ENCODE peak calls at places on chromosomes 5 and 9, in five cellular contexts. One of them, this sample, is unnamed.

GRCh38 chr5:134493461-134494055 is 31.9 kb upstream of the JADE2 start:
- DNase-seq in NAMALWA: no peak
- DNase-seq in NCI-H2081: no peak
- DNase-seq in hippocampal formation: no peak
- DNase-seq in activated CD4-positive, alpha-beta memory T cell treated with anti-CD3 and anti-CD28 coated beads for 36 hours: no peak
- DNase-seq in this sample: no peak

GRCh38 chr9:128159784-128160602 is at the start of gene BBLN:
- DNase-seq in NCI-H2081: peak; percentile 89
- DNase-seq in hippocampal formation: peak; percentile 96
- DNase-seq in activated CD4-positive, alpha-beta memory T cell treated with anti-CD3 and anti-CD28 coated beads for 36 hours: peak; percentile 97
- DNase-seq in NAMALWA: peak; percentile 89
- DNase-seq in this sample: peak; percentile 55

GRCh38 chr5:1001406-1002270 is 7.0 kb upstream of the NKD2 start:
- DNase-seq in hippocampal formation: no peak
- DNase-seq in NCI-H2081: no peak
- DNase-seq in activated CD4-positive, alpha-beta memory T cell treated with anti-CD3 and anti-CD28 coated beads for 36 hours: peak; percentile 7
- DNase-seq in NAMALWA: no peak
- DNase-seq in this sample: no peak

GRCh38 chr5:135243194-135244191 is 155.5 kb downstream of the MACROH2A1 start:
- DNase-seq in hippocampal formation: no peak
- DNase-seq in NCI-H2081: no peak
- DNase-seq in activated CD4-positive, alpha-beta memory T cell treated with anti-CD3 and anti-CD28 coated beads for 36 hours: no peak
- DNase-seq in NAMALWA: no peak
- DNase-seq in this sample: no peak

GRCh38 chr9:136426787-136427186 is 12.9 kb downstream of the INPP5E start:
- DNase-seq in NAMALWA: no peak
- DNase-seq in activated CD4-positive, alpha-beta memory T cell treated with anti-CD3 and anti-CD28 coated beads for 36 hours: no peak
- DNase-seq in NCI-H2081: no peak
- DNase-seq in hippocampal formation: no peak
- DNase-seq in this sample: no peak

GRCh38 chr9:104826911-104827310 is 63.0 kb downstream of the NIPSNAP3B start:
- DNase-seq in NCI-H2081: no peak
- DNase-seq in NAMALWA: no peak
- DNase-seq in activated CD4-positive, alpha-beta memory T cell treated with anti-CD3 and anti-CD28 coated beads for 36 hours: no peak
- DNase-seq in hippocampal formation: no peak
- DNase-seq in this sample: no peak

GRCh38 chr5:234450-234849 is 16.3 kb downstream of the SDHA start:
- DNase-seq in activated CD4-positive, alpha-beta memory T cell treated with anti-CD3 and anti-CD28 coated beads for 36 hours: no peak
- DNase-seq in hippocampal formation: no peak
- DNase-seq in NAMALWA: no peak
- DNase-seq in NCI-H2081: no peak
- DNase-seq in this sample: no peak

GRCh38 chr9:121650220-121651013 is 1.0 kb upstream of the DAB2IP start:
- DNase-seq in NCI-H2081: peak; percentile 55
- DNase-seq in activated CD4-positive, alpha-beta memory T cell treated with anti-CD3 and anti-CD28 coated beads for 36 hours: peak; percentile 41
- DNase-seq in NAMALWA: peak; percentile 41
- DNase-seq in hippocampal formation: no peak
- DNase-seq in this sample: peak; percentile 33

GRCh38 chr9:124760719-124761118 is 10.4 kb downstream of the NR6A1 start:
- DNase-seq in hippocampal formation: no peak
- DNase-seq in NCI-H2081: no peak
- DNase-seq in activated CD4-positive, alpha-beta memory T cell treated with anti-CD3 and anti-CD28 coated beads for 36 hours: no peak
- DNase-seq in NAMALWA: no peak
- DNase-seq in this sample: no peak

GRCh38 chr5:173629628-173630027 is 13.2 kb upstream of the BOD1 start:
- DNase-seq in activated CD4-positive, alpha-beta memory T cell treated with anti-CD3 and anti-CD28 coated beads for 36 hours: peak; percentile 30
- DNase-seq in NAMALWA: peak; percentile 55
- DNase-seq in NCI-H2081: no peak
- DNase-seq in hippocampal formation: no peak
- DNase-seq in this sample: no peak

GRCh38 chr5:137203011-137203632 is 296.0 kb downstream of the SPOCK1 start:
- DNase-seq in hippocampal formation: no peak
- DNase-seq in NCI-H2081: no peak
- DNase-seq in activated CD4-positive, alpha-beta memory T cell treated with anti-CD3 and anti-CD28 coated beads for 36 hours: no peak
- DNase-seq in NAMALWA: no peak
- DNase-seq in this sample: no peak

GRCh38 chr5:14996997-14997396 is 125.4 kb upstream of the ANKH start:
- DNase-seq in NCI-H2081: no peak
- DNase-seq in activated CD4-positive, alpha-beta memory T cell treated with anti-CD3 and anti-CD28 coated beads for 36 hours: no peak
- DNase-seq in NAMALWA: peak; percentile 61
- DNase-seq in hippocampal formation: no peak
- DNase-seq in this sample: no peak

GRCh38 chr9:100352201-100352726 is 478 bp downstream of the TEX10 start:
- DNase-seq in hippocampal formation: peak; percentile 31
- DNase-seq in activated CD4-positive, alpha-beta memory T cell treated with anti-CD3 and anti-CD28 coated beads for 36 hours: peak; percentile 40
- DNase-seq in NAMALWA: peak; percentile 51
- DNase-seq in NCI-H2081: no peak
- DNase-seq in this sample: peak; percentile 1

GRCh38 chr5:150106669-150107068 is 20.3 kb upstream of the CSF1R start:
- DNase-seq in activated CD4-positive, alpha-beta memory T cell treated with anti-CD3 and anti-CD28 coated beads for 36 hours: no peak
- DNase-seq in hippocampal formation: no peak
- DNase-seq in NAMALWA: no peak
- DNase-seq in NCI-H2081: peak; percentile 35
- DNase-seq in this sample: no peak

GRCh38 chr5:137627293-137627692 is 108.6 kb downstream of the KLHL3 start:
- DNase-seq in NCI-H2081: peak; percentile 63
- DNase-seq in activated CD4-positive, alpha-beta memory T cell treated with anti-CD3 and anti-CD28 coated beads for 36 hours: no peak
- DNase-seq in NAMALWA: no peak
- DNase-seq in hippocampal formation: no peak
- DNase-seq in this sample: no peak

This sample was measured in brain pericyte.